ENCODE peak calls at places on chromosomes 13 and 19, in ten cellular contexts. Q is colonic mucosa; R is activated naive CD8-positive, alpha-beta T cell treated with anti-CD3 and anti-CD28 coated beads for 36 hours; M is sciatic nerve; D is Calu3; K is activated T-cell treated with anti-CD3 and anti-CD28 coated beads for 24 hours; Y is fibroblast of lung; C is naive thymus-derived CD8-positive, alpha-beta T cell; Z is GOT3; V is fibroblast of the aortic adventitia. A is an unnamed sample.

GRCh38 chr13:107770541-107770940 is 444.8 kb downstream of the LIG4 start:
- DNase-seq in C (no peak), Y (no peak), V (no peak), K (no peak), Q (no peak), D (no peak), R (no peak), Z (no peak), M (no peak), A (no peak)

GRCh38 chr19:16067205-16067938 is 8.9 kb upstream of the TPM4 start:
- DNase-seq in V (peak; percentile 92), M (no peak), Z (peak; percentile 82), C (no peak), R (no peak), K (no peak), D (peak; percentile 69), Q (peak; percentile 79), Y (peak; percentile 94), A (peak; percentile 97)

GRCh38 chr13:74556002-74556551 is 421.9 kb upstream of the KLF12 start:
- DNase-seq in Q (no peak), Y (no peak), V (no peak), R (no peak), C (no peak), D (no peak), K (no peak), Z (no peak), M (no peak), A (no peak)

GRCh38 chr13:37617162-37617561 is 18.6 kb upstream of the POSTN start:
- DNase-seq in Y (peak; percentile 96), Z (no peak), M (no peak), K (no peak), D (peak; percentile 3), C (no peak), Q (no peak), R (no peak), V (peak; percentile 90), A (no peak)

GRCh38 chr19:2613507-2614295 is 88.8 kb downstream of the GNG7 start:
- DNase-seq in R (peak; percentile 68), M (no peak), D (peak; percentile 49), K (peak; percentile 49), V (peak; percentile 50), C (peak; percentile 61), Q (no peak), Y (peak; percentile 23), Z (no peak), A (peak; percentile 73)

GRCh38 chr13:113561417-113562084 is 23.0 kb upstream of the TFDP1 start:
- DNase-seq in Y (no peak), K (no peak), Z (no peak), V (no peak), R (no peak), Q (peak; percentile 6), D (no peak), C (no peak), M (no peak), A (no peak)

GRCh38 chr19:35375505-35376307 is 4.8 kb downstream of the GPR42 start:
- DNase-seq in Q (no peak), M (no peak), D (no peak), C (no peak), V (no peak), K (no peak), Y (no peak), R (no peak), Z (no peak), A (no peak)

GRCh38 chr13:113049981-113050380 is 55.6 kb upstream of the F7 start:
- DNase-seq in C (no peak), M (no peak), D (no peak), Y (no peak), V (no peak), R (no peak), K (no peak), Q (no peak), Z (no peak), A (peak; percentile 9)

GRCh38 chr13:110166598-110166997 is 140.4 kb downstream of the COL4A1 start:
- DNase-seq in D (no peak), Z (no peak), M (no peak), V (no peak), Y (no peak), R (no peak), C (no peak), K (no peak), Q (no peak), A (no peak)

GRCh38 chr13:83007226-83007625 is 875.0 kb downstream of the SLITRK1 start:
- DNase-seq in Y (no peak), Q (no peak), K (no peak), D (no peak), R (no peak), C (no peak), V (no peak), Z (no peak), M (no peak), A (no peak)

GRCh38 chr19:47713046-47714021 is at the start of gene EHD2:
- DNase-seq in R (peak; percentile 58), Y (peak; percentile 69), M (peak; percentile 88), D (peak; percentile 86), Q (peak; percentile 56), C (peak; percentile 47), K (peak; percentile 39), V (peak; percentile 78), Z (peak; percentile 56), A (peak; percentile 93)

GRCh38 chr13:99965329-99966000 is 6.1 kb downstream of the ZIC5 start:
- DNase-seq in D (no peak), R (no peak), Z (no peak), C (no peak), Y (no peak), V (no peak), K (no peak), Q (no peak), M (peak; percentile 45), A (peak; percentile 59)

GRCh38 chr13:109141716-109142115 is 512.3 kb downstream of the MYO16 start:
- DNase-seq in Q (no peak), Y (no peak), R (no peak), C (no peak), Z (no peak), M (no peak), K (no peak), V (no peak), D (no peak), A (no peak)

GRCh38 chr19:811007-811434 is 10.7 kb downstream of the PLPPR3 start:
- DNase-seq in R (no peak), C (no peak), Y (no peak), Q (no peak), M (no peak), K (no peak), D (no peak), Z (no peak), V (no peak), A (no peak)

GRCh38 chr13:42860485-42860884 is 79.1 kb downstream of the FAM216B start:
- DNase-seq in K (no peak), Q (no peak), C (no peak), V (no peak), Z (no peak), Y (no peak), M (no peak), D (no peak), R (no peak), A (no peak)

A was measured in sigmoid colon.